ENCODE peak calls at places on chromosomes 7 and 10, in eight cellular contexts. Z is transverse colon, R is neural crest cell, L is breast epithelium, O is epithelial cell of esophagus, X is endothelial cell, F is MM.1S, U is ascending aorta. V is an unnamed sample.

GRCh38 chr10:97069576-97070362 is 116.0 kb downstream of the SLIT1 start:
- DNase-seq in X (no peak), O (peak), F (no peak), Z (no peak), U (no peak), L (no peak), R (no peak), V (no peak)

GRCh38 chr10:13213163-13213562 is 21.0 kb downstream of the UCMA start:
- DNase-seq in X (no peak), R (no peak), L (no peak), F (no peak), U (no peak), O (no peak), Z (no peak), V (no peak)

GRCh38 chr10:132608511-132609195 is 71.1 kb downstream of the INPP5A start:
- DNase-seq in F (no peak), L (no peak), R (no peak), O (no peak), Z (no peak), X (no peak), U (peak), V (peak)

GRCh38 chr7:87934699-87935372 is 785 bp downstream of the ADAM22 start:
- DNase-seq in L (no peak), F (no peak), O (no peak), U (no peak), R (peak), X (peak), Z (peak), V (no peak)

GRCh38 chr7:97126483-97127171 is 9.1 kb downstream of the SDHAF3 start:
- DNase-seq in U (no peak), F (no peak), O (peak), X (no peak), Z (no peak), L (no peak), R (no peak), V (no peak)

GRCh38 chr7:23864984-23865383 is 155.0 kb downstream of the STK31 start:
- DNase-seq in U (no peak), F (no peak), R (no peak), L (no peak), O (peak), Z (no peak), X (no peak), V (no peak)

GRCh38 chr7:42843209-42843800 is 68.6 kb downstream of the C7orf25 start:
- DNase-seq in R (peak), X (peak), Z (peak), L (no peak), U (no peak), O (peak), F (peak), V (no peak)

GRCh38 chr7:19772858-19773337 is 519 bp downstream of the TMEM196 start:
- DNase-seq in Z (no peak), L (no peak), R (peak), X (peak), U (no peak), O (peak), F (no peak), V (no peak)

GRCh38 chr7:494261-494687 is 25.4 kb downstream of the PDGFA start:
- DNase-seq in F (no peak), O (peak), L (no peak), U (no peak), R (no peak), X (no peak), Z (no peak), V (no peak)

GRCh38 chr10:3248526-3249255 is 76.1 kb upstream of the PITRM1 start:
- DNase-seq in R (no peak), F (no peak), X (no peak), Z (no peak), O (peak), L (no peak), U (peak), V (no peak)

GRCh38 chr7:74612015-74612829 is 45.3 kb upstream of the GTF2I start:
- DNase-seq in X (no peak), O (peak), U (no peak), R (peak), Z (no peak), L (peak), F (no peak), V (no peak)

GRCh38 chr7:26397786-26398435 is 106.2 kb downstream of the SNX10 start:
- DNase-seq in Z (peak), L (no peak), R (peak), O (no peak), X (peak), F (peak), U (no peak), V (no peak)
- TF ChIP-seq CTCF in Z (no peak), L (no peak), R (peak), O (no peak), X (no peak), F (no peak), U (peak), V (no peak)

GRCh38 chr10:20768849-20769248 is 128.3 kb downstream of the NEBL start:
- DNase-seq in O (peak), Z (no peak), U (no peak), R (no peak), F (no peak), L (no peak), X (no peak), V (no peak)
- TF ChIP-seq CTCF in O (no peak), Z (peak), U (peak), R (peak), F (peak), L (peak), X (peak), V (no peak)

GRCh38 chr7:123622660-123623386 is 21.2 kb downstream of the ASB15 start:
- DNase-seq in X (no peak), Z (peak), R (no peak), L (no peak), O (peak), F (no peak), U (no peak), V (no peak)

GRCh38 chr7:123627859-123628258 is 26.2 kb downstream of the ASB15 start:
- DNase-seq in U (no peak), Z (no peak), R (no peak), F (no peak), X (no peak), O (peak), L (no peak), V (no peak)

GRCh38 chr7:123625254-123625653 is 23.6 kb downstream of the ASB15 start:
- DNase-seq in O (no peak), F (no peak), L (no peak), R (no peak), X (no peak), U (no peak), Z (no peak), V (no peak)

GRCh38 chr7:123621707-123622106 is 20.1 kb downstream of the ASB15 start:
- DNase-seq in L (no peak), Z (no peak), O (no peak), R (no peak), X (no peak), F (no peak), U (no peak), V (no peak)

DNA sequence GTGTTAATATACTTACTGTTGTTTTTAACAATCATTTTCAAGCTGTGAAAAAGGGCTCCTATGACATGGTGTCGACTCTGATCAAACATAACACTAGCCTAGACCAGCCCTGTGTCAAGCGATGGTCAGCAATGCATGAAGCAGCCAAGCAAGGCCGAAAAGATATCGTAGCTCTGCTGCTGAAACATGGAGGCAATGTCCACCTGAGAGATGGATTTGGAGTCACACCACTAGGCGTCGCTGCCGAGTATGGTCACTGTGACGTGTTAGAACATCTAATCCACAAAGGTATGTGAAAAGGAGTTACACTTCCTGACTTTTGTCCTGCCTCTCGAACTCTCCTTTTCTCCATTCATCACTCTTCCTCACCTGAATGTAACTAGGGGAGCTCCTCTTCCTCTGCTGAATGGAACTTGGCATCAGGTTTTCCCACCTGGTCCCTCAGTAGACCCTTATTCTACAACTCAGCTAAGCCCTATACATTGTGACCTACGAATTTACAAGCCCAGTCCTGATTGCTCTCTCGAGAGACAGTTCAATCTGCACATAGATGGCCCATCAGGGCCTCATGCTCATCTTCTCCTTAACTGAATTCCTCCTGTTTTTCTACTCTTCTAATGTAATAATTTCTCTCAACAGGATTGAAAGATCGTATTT is 23.0 kb downstream of the ASB15 start:
- DNase-seq in O (peak), R (peak), U (no peak), Z (peak), X (peak), L (no peak), F (peak), V (peak)
- TF ChIP-seq CTCF in O (peak), R (peak), U (peak), Z (no peak), X (peak), L (no peak), F (peak), V (no peak)

DNA sequence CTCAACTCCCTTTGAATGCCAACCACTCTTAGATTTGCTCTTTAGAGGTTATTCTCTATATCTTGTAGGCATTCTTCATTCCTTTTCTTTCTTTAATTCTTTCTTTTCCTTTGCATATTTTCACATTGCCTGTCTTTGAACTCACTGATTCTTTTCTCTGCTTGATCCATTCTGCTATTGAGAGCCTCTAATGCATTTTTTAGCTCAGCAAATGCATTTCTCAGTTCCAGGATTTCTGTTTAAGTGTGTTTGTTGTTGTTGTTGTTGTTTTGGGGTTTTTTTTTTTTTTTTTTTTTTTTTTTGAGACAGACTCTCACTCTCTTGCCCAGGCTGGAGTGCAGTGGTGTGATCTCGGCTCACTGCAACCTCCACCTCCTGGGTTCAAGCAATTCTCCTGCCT is 71.6 kb downstream of the FBXL13 start:
- DNase-seq in U (no peak), X (no peak), R (no peak), F (no peak), O (no peak), L (no peak), Z (no peak), V (no peak)
- TF ChIP-seq CTCF in U (no peak), X (no peak), R (no peak), F (no peak), O (no peak), L (no peak), Z (no peak), V (no peak)

V was measured in omental fat pad.